ENCODE peak calls at places on chromosomes 6 and 20, in eight cellular contexts. A is GM23338, H is HL-60, Q is caudate nucleus, M is KBM-7, E is esophagus squamous epithelium, V is H9, L is T-cell. P is an unnamed sample.

GRCh38 chr6:119334535-119335264 is 14.9 kb downstream of the MAN1A1 start:
- DNase-seq in L (no peak), V (no peak), H (no peak), A (no peak), Q (no peak), E (no peak), M (no peak), P (no peak)

GRCh38 chr6:45722876-45723275 is 292.8 kb downstream of the CLIC5 start:
- DNase-seq in Q (no peak), E (no peak), H (no peak), L (no peak), A (no peak), M (no peak), V (no peak), P (no peak)

GRCh38 chr6:83182114-83182513 is 11.0 kb downstream of the PGM3 start:
- DNase-seq in Q (no peak), E (no peak), L (no peak), M (no peak), A (no peak), H (no peak), V (no peak), P (no peak)

GRCh38 chr20:63675681-63676368 is 17.7 kb downstream of the RTEL1 start:
- DNase-seq in H (no peak), Q (no peak), M (no peak), V (no peak), E (no peak), L (no peak), A (no peak), P (no peak)

GRCh38 chr20:14984768-14985622 is 647.6 kb upstream of the FLRT3 start:
- DNase-seq in E (no peak), L (no peak), A (no peak), H (no peak), M (no peak), V (no peak), Q (no peak), P (no peak)

GRCh38 chr20:63044204-63044600 is 37.4 kb upstream of the BHLHE23 start:
- DNase-seq in E (no peak), L (no peak), A (no peak), M (no peak), H (no peak), Q (no peak), V (no peak), P (no peak)

GRCh38 chr6:154615483-154616025 is 105.1 kb upstream of the CNKSR3 start:
- DNase-seq in H (no peak), M (peak), E (no peak), V (peak), L (no peak), A (peak), Q (no peak), P (peak)

GRCh38 chr6:111490067-111490466 is 7.0 kb upstream of the REV3L start:
- DNase-seq in Q (no peak), A (no peak), E (no peak), H (no peak), L (no peak), V (no peak), M (no peak), P (no peak)

GRCh38 chr20:62466071-62466760 is 9.6 kb downstream of the GATA5 start:
- DNase-seq in L (no peak), Q (no peak), V (no peak), A (no peak), M (no peak), E (no peak), H (no peak), P (no peak)

GRCh38 chr20:58528412-58528811 is 13.2 kb upstream of the APCDD1L start:
- DNase-seq in Q (no peak), V (no peak), H (no peak), L (no peak), M (no peak), A (no peak), E (no peak), P (no peak)

GRCh38 chr6:47135772-47136171 is 93.6 kb upstream of the ADGRF1 start:
- DNase-seq in L (no peak), M (no peak), V (no peak), H (no peak), Q (no peak), A (peak), E (no peak), P (peak)

GRCh38 chr6:11968241-11968806 is 43.8 kb upstream of the HIVEP1 start:
- DNase-seq in H (no peak), V (no peak), Q (no peak), M (no peak), L (no peak), A (no peak), E (no peak), P (no peak)

GRCh38 chr20:49585585-49586245 is 17.8 kb upstream of the PTGIS start:
- DNase-seq in M (no peak), E (no peak), V (no peak), H (no peak), L (no peak), Q (no peak), A (no peak), P (no peak)

GRCh38 chr6:145850671-145851070 is 36.1 kb upstream of the FBXO30 start:
- DNase-seq in H (no peak), M (no peak), A (no peak), V (no peak), E (no peak), L (no peak), Q (no peak), P (no peak)

GRCh38 chr20:48541581-48542071 is 286.2 kb downstream of the PREX1 start:
- DNase-seq in A (no peak), V (no peak), M (no peak), H (no peak), E (no peak), Q (no peak), L (no peak), P (no peak)